ENCODE peak calls at places on chromosomes 7 and 10, in six cellular contexts. H is EL, V is H4, X is dorsolateral prefrontal cortex, Z is NCI-H345, K is astrocyte of the spinal cord. C is an unnamed sample.
A peak's percentile ranks its signal among the peaks of the same experiment; 100 is the strongest.

GRCh38 chr10:26627320-26627719 is 70.2 kb upstream of the PDSS1 start:
- DNase-seq in H (peak; percentile 11), Z (no peak), V (no peak), K (no peak), X (no peak), C (peak; percentile 4)

GRCh38 chr10:78520737-78521430 is 487.2 kb downstream of the RPS24 start:
- DNase-seq in Z (peak; percentile 21), X (no peak), V (peak; percentile 49), K (peak; percentile 42), H (peak; percentile 8), C (peak; percentile 100)

GRCh38 chr10:52523696-52524095 is 209.6 kb downstream of the DKK1 start:
- DNase-seq in K (no peak), V (no peak), X (no peak), Z (no peak), H (no peak), C (no peak)

GRCh38 chr10:494149-494542 is 195.3 kb downstream of the DIP2C start:
- DNase-seq in Z (no peak), H (no peak), K (no peak), X (no peak), V (no peak), C (no peak)

GRCh38 chr7:151628846-151629604 is 109.3 kb upstream of the RHEB start:
- DNase-seq in Z (no peak), V (no peak), X (no peak), K (no peak), H (peak; percentile 18), C (no peak)

GRCh38 chr10:71333154-71333887 is 14.3 kb downstream of the SLC29A3 start:
- DNase-seq in H (no peak), K (no peak), Z (peak; percentile 59), X (no peak), V (no peak), C (no peak)

GRCh38 chr7:65233409-65234034 is 140.1 kb upstream of the ZNF92 start:
- DNase-seq in V (no peak), Z (no peak), H (peak; percentile 12), X (no peak), K (no peak), C (no peak)

GRCh38 chr7:92246363-92247101 is 758 bp downstream of the ANKIB1 start:
- DNase-seq in V (peak; percentile 23), X (peak; percentile 47), Z (peak; percentile 45), H (peak; percentile 40), K (peak; percentile 26), C (peak; percentile 19)

GRCh38 chr10:101110856-101111523 is 20.1 kb upstream of the TLX1 start:
- DNase-seq in K (no peak), X (no peak), H (no peak), Z (no peak), V (no peak), C (peak; percentile 15)

GRCh38 chr7:127769696-127770400 is 117.9 kb downstream of the SND1 start:
- DNase-seq in X (no peak), H (peak; percentile 54), V (no peak), Z (no peak), K (peak; percentile 30), C (no peak)

GRCh38 chr10:117075064-117075463 is 63.0 kb downstream of the VAX1 start:
- DNase-seq in H (peak; percentile 0), Z (no peak), V (peak; percentile 33), X (no peak), K (no peak), C (peak; percentile 56)

GRCh38 chr10:74290703-74291102 is 139.7 kb downstream of the ADK start:
- DNase-seq in Z (no peak), H (peak; percentile 65), X (no peak), V (no peak), K (peak; percentile 80), C (peak; percentile 65)

GRCh38 chr7:124072603-124073324 is 39.9 kb upstream of the TMEM229A start:
- DNase-seq in X (no peak), H (peak; percentile 65), Z (no peak), K (peak; percentile 91), V (peak; percentile 98), C (peak; percentile 88)

GRCh38 chr7:123494193-123494796 is 40.1 kb downstream of the IQUB start:
- DNase-seq in Z (peak; percentile 28), X (no peak), V (no peak), H (peak; percentile 31), K (peak; percentile 43), C (peak; percentile 70)

GRCh38 chr7:98314469-98314868 is 33.0 kb downstream of the BRI3 start:
- DNase-seq in Z (no peak), K (peak; percentile 28), X (no peak), H (no peak), V (peak; percentile 33), C (no peak)

GRCh38 chr10:132059760-132060508 is 5.8 kb upstream of the JAKMIP3 start:
- DNase-seq in X (no peak), V (no peak), K (no peak), Z (no peak), H (no peak), C (no peak)

GRCh38 chr10:82150123-82150900 is 275.3 kb downstream of the NRG3 start:
- DNase-seq in Z (peak; percentile 10), K (no peak), H (no peak), X (no peak), V (peak; percentile 44), C (no peak)

GRCh38 chr7:151137841-151138540 is 29.5 kb downstream of the GBX1 start:
- DNase-seq in X (no peak), Z (no peak), K (no peak), V (no peak), H (no peak), C (no peak)

GRCh38 chr7:155865830-155866545 is 53.7 kb upstream of the SHH start:
- DNase-seq in K (no peak), V (no peak), X (no peak), H (no peak), Z (no peak), C (no peak)

GRCh38 chr10:45380903-45381610 is 7.0 kb downstream of the ALOX5 start:
- DNase-seq in Z (no peak), X (no peak), K (no peak), V (no peak), H (peak; percentile 18), C (no peak)

GRCh38 chr10:132479024-132479602 is 58.5 kb upstream of the INPP5A start:
- DNase-seq in Z (no peak), X (peak; percentile 24), K (no peak), H (peak; percentile 48), V (no peak), C (no peak)

GRCh38 chr7:38883706-38884105 is 25.3 kb downstream of the VPS41 start:
- DNase-seq in K (no peak), X (no peak), V (no peak), H (no peak), Z (no peak), C (no peak)

GRCh38 chr7:19024261-19024660 is 93.2 kb downstream of the TWIST1 start:
- DNase-seq in H (peak; percentile 82), Z (no peak), X (no peak), K (peak; percentile 87), V (no peak), C (peak; percentile 25)

GRCh38 chr7:14236834-14237233 is 247.4 kb upstream of the ETV1 start:
- DNase-seq in H (no peak), Z (no peak), K (no peak), V (no peak), X (no peak), C (peak; percentile 42)

GRCh38 chr7:105295626-105296352 is 92.9 kb downstream of the SRPK2 start:
- DNase-seq in H (no peak), X (no peak), Z (no peak), K (no peak), V (no peak), C (no peak)

GRCh38 chr7:34430456-34430855 is 227.6 kb upstream of the NPSR1 start:
- DNase-seq in K (peak; percentile 52), X (no peak), H (peak; percentile 58), Z (no peak), V (peak; percentile 54), C (peak; percentile 45)

GRCh38 chr7:4612939-4613841 is 68.9 kb upstream of the FOXK1 start:
- DNase-seq in V (peak; percentile 96), Z (no peak), H (peak; percentile 37), K (peak; percentile 28), X (peak; percentile 29), C (no peak)